ENCODE peak calls at places on chromosomes 7 and 10, in five cellular contexts. M, P, F, I and L are unnamed samples.
A peak's percentile ranks its signal among the peaks of the same experiment; 100 is the strongest.

GRCh38 chr7:116445447-116445846 is 54.1 kb upstream of the CAV2 start:
- DNase-seq in M (no peak), P (no peak), F (no peak), I (no peak), L (no peak)

GRCh38 chr7:82234457-82235049 is 209.0 kb downstream of the CACNA2D1 start:
- DNase-seq in M (peak; percentile 54), P (peak; percentile 33), F (peak; percentile 31), I (no peak), L (peak; percentile 71)

GRCh38 chr7:136274636-136275345 is 297.6 kb upstream of the MTPN start:
- DNase-seq in M (no peak), P (no peak), F (no peak), I (no peak), L (no peak)

GRCh38 chr7:135181261-135181928 is 10.9 kb upstream of the CYREN start:
- DNase-seq in M (no peak), P (no peak), F (no peak), I (no peak), L (no peak)

GRCh38 chr7:44432381-44432977 is 58.0 kb downstream of the NUDCD3 start:
- DNase-seq in M (no peak), P (no peak), F (no peak), I (no peak), L (no peak)

GRCh38 chr7:96664793-96665192 is 44.9 kb downstream of the SEM1 start:
- DNase-seq in M (no peak), P (no peak), F (no peak), I (no peak), L (no peak)

GRCh38 chr7:139588632-139589031 is 65.1 kb downstream of the CLEC2L start:
- DNase-seq in M (peak; percentile 45), P (no peak), F (no peak), I (peak; percentile 47), L (peak; percentile 67)

GRCh38 chr10:97549587-97550322 is 22.8 kb upstream of the ANKRD2 start:
- DNase-seq in M (no peak), P (peak; percentile 60), F (no peak), I (peak; percentile 51), L (peak; percentile 69)

GRCh38 chr7:6437251-6437650 is 10.5 kb downstream of the DAGLB start:
- DNase-seq in M (no peak), P (peak; percentile 25), F (no peak), I (no peak), L (no peak)

GRCh38 chr10:131981429-131982184 is at the start of gene BNIP3:
- DNase-seq in M (peak; percentile 95), P (peak; percentile 74), F (peak; percentile 39), I (peak; percentile 97), L (peak; percentile 97)

GRCh38 chr10:130028465-130028819 is 64.4 kb upstream of the EBF3 start:
- DNase-seq in M (no peak), P (no peak), F (no peak), I (peak; percentile 70), L (no peak)

GRCh38 chr10:43751646-43752045 is 103.0 kb upstream of the ZNF32 start:
- DNase-seq in M (no peak), P (no peak), F (no peak), I (peak; percentile 59), L (no peak)

GRCh38 chr10:95176101-95176500 is 17.9 kb upstream of the ACSM6 start:
- DNase-seq in M (no peak), P (no peak), F (no peak), I (peak; percentile 25), L (no peak)

GRCh38 chr10:43417950-43418768 is 9.2 kb upstream of the HNRNPF start:
- DNase-seq in M (no peak), P (no peak), F (no peak), I (no peak), L (no peak)

GRCh38 chr7:143396625-143397556 is 11.8 kb downstream of the EPHA1 start:
- DNase-seq in M (no peak), P (no peak), F (no peak), I (no peak), L (peak; percentile 53)

GRCh38 chr7:17132726-17133125 is 165.7 kb upstream of the AHR start:
- DNase-seq in M (peak; percentile 29), P (no peak), F (no peak), I (no peak), L (no peak)

GRCh38 chr7:17131983-17132655 is 166.3 kb upstream of the AHR start:
- DNase-seq in M (no peak), P (no peak), F (no peak), I (no peak), L (no peak)

GRCh38 chr7:17129218-17129617 is 169.2 kb upstream of the AHR start:
- DNase-seq in M (no peak), P (no peak), F (no peak), I (no peak), L (no peak)

GRCh38 chr7:17130281-17131059 is 168.0 kb upstream of the AHR start:
- DNase-seq in M (peak; percentile 85), P (peak; percentile 82), F (peak; percentile 13), I (no peak), L (peak; percentile 75)

DNA sequence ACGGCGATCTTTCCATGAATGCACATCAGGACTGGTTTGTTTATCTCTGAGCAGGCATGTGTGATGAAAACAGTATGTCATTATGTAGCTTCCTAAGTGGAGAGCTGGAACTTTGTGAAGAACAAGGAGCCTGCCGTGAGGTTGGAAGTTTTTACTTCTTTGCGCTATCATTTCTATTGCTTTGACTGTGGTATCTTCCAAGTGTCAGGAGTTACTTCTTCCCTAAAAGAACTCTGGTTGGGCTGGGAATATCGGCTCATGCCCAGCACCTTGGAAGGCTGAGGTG is 167.4 kb upstream of the AHR start:
- DNase-seq in M (no peak), P (no peak), F (no peak), I (no peak), L (no peak)
- H3K4me3 ChIP-seq in M (no peak overlapping the region), P (no peak overlapping the region), F (no peak overlapping the region), I (no peak overlapping the region), L (no peak overlapping the region)

GRCh38 chr10:6144609-6145413 is 56.0 kb downstream of the RBM17 start:
- DNase-seq in M (peak; percentile 78), P (peak; percentile 65), F (peak; percentile 48), I (peak; percentile 99), L (peak; percentile 96)
- TF ChIP-seq CTCF in M (no peak), P (no peak), F (no peak), I (no peak), L (no peak)

DNA sequence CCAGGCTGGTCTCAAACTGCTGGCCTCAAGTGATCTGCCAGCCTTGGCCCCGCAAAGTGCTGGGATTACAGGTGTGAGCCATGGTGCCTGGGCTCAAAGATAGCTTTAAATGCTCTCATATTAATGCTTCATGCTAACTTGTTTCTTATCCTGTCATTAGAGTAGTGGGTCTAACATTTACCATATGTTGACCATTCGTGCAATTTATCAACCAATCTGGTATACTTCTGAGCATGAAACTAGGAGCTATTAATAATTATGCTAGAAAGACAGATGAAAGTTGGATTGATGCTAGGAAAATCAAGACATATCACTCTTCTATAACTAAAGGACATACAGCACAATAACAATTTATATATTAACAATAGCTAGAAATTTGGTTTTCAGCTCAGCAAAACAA is 112.2 kb upstream of the ABCB5 start:
- DNase-seq in M (no peak), P (no peak), F (no peak), I (no peak), L (no peak)
- H3K4me3 ChIP-seq in M (no peak overlapping the region), P (no peak overlapping the region), F (no peak overlapping the region), I (no peak overlapping the region), L (no peak overlapping the region)

DNA sequence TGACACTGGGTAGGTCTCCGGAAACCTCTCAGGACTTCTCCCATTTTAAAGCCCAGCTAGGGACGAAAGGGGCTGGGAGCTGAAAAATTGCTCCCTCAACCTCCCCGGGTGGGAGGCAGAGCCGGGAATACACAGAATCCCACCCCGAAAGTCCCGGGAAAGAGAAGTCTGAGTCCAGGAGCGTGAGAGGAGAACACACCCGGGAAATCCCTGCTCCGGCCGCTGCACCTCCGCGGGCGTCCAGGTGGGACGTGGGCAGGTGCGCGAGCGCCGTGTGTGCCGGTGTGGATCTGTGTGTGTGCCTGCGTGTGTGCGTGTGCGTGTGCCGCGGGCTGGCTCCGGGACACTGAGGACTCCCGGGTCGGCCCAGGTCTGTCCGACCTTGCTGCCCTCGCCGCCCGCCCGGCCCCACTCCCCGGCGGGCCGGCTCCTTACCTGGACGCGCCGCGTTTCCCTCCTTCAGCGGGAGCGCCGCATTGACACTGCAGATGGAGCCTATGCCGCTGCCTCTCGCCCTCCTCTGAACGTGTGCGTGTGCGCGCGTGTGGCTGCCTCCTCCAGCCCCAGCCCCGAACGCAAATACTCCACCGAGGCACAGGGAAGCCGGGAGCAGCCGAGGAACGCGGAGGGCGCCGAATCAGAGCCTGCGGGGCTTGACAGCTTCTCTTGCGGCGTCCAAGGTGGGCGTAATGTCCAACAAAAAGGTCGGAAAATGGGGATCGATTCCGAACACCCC is at the start of gene PLXNA4:
- DNase-seq in M (peak; percentile 11), P (no peak), F (no peak), I (no peak), L (peak; percentile 40)
- TF ChIP-seq CTCF in M (no peak), P (no peak), F (no peak), I (no peak), L (no peak)

DNA sequence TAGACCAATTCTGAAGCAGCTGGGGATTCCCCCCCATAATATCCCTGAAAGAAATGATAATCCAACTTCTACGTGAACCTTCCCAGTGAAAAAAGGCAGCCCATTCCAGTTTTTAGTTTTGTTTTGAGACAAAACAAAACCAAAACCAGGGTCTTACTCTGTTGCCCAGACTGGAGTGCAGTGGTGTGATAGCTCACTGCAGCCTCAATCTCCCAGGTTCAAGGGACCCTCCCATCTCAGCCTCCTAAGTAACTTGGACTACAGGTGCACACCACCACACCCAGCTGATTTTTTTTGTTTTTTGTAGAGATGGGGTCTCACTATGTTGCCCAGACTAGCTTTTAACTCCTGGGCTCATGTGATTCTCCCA is 12.5 kb upstream of the ARPC1A start:
- DNase-seq in M (no peak), P (no peak), F (no peak), I (no peak), L (no peak)
- H3K4me3 ChIP-seq in M (no peak overlapping the region), P (no peak overlapping the region), F (no peak overlapping the region), I (no peak overlapping the region), L (no peak overlapping the region)